ENCODE peak calls at places on chromosomes 1 and 21, in ten cellular contexts. One of them, this sample, is unnamed.

GRCh38 chr1:230708631-230709580 is 5.0 kb downstream of the AGT start:
- DNase-seq in brain microvascular endothelial cell: no peak
- DNase-seq in left ventricle myocardium inferior: peak
- DNase-seq in adrenal gland: peak
- DNase-seq in colonic mucosa: peak
- DNase-seq in breast epithelium: no peak
- DNase-seq in pancreas: no peak
- DNase-seq in tibial artery: no peak
- DNase-seq in GM23338: no peak
- DNase-seq in SK-N-SH: no peak
- DNase-seq in this sample: no peak

GRCh38 chr1:180988221-180988826 is 34.3 kb downstream of the STX6 start:
- DNase-seq in adrenal gland: no peak
- DNase-seq in colonic mucosa: no peak
- DNase-seq in brain microvascular endothelial cell: no peak
- DNase-seq in left ventricle myocardium inferior: no peak
- DNase-seq in tibial artery: no peak
- DNase-seq in pancreas: no peak
- DNase-seq in breast epithelium: no peak
- DNase-seq in GM23338: no peak
- DNase-seq in SK-N-SH: no peak
- DNase-seq in this sample: no peak

GRCh38 chr1:36068866-36069265 is 15.0 kb upstream of the TEKT2 start:
- DNase-seq in pancreas: no peak
- DNase-seq in tibial artery: no peak
- DNase-seq in breast epithelium: no peak
- DNase-seq in colonic mucosa: no peak
- DNase-seq in GM23338: no peak
- DNase-seq in left ventricle myocardium inferior: no peak
- DNase-seq in adrenal gland: no peak
- DNase-seq in SK-N-SH: no peak
- DNase-seq in brain microvascular endothelial cell: no peak
- DNase-seq in this sample: no peak

GRCh38 chr1:27885114-27885528 is 12.8 kb downstream of the THEMIS2 start:
- DNase-seq in brain microvascular endothelial cell: no peak
- DNase-seq in GM23338: no peak
- DNase-seq in left ventricle myocardium inferior: peak
- DNase-seq in pancreas: no peak
- DNase-seq in SK-N-SH: no peak
- DNase-seq in breast epithelium: peak
- DNase-seq in adrenal gland: no peak
- DNase-seq in tibial artery: no peak
- DNase-seq in colonic mucosa: no peak
- DNase-seq in this sample: no peak

GRCh38 chr1:21149430-21149861 is 27.3 kb downstream of the EIF4G3 start:
- DNase-seq in adrenal gland: no peak
- DNase-seq in SK-N-SH: peak
- DNase-seq in colonic mucosa: peak
- DNase-seq in brain microvascular endothelial cell: peak
- DNase-seq in left ventricle myocardium inferior: no peak
- DNase-seq in tibial artery: no peak
- DNase-seq in pancreas: no peak
- DNase-seq in GM23338: no peak
- DNase-seq in breast epithelium: no peak
- DNase-seq in this sample: peak

GRCh38 chr1:50333595-50333974 is 89.7 kb downstream of the DMRTA2 start:
- DNase-seq in GM23338: peak
- DNase-seq in colonic mucosa: peak
- DNase-seq in SK-N-SH: peak
- DNase-seq in left ventricle myocardium inferior: peak
- DNase-seq in tibial artery: no peak
- DNase-seq in adrenal gland: peak
- DNase-seq in pancreas: peak
- DNase-seq in breast epithelium: no peak
- DNase-seq in brain microvascular endothelial cell: no peak
- DNase-seq in this sample: peak

GRCh38 chr1:81304187-81304586 is 496.5 kb upstream of the ADGRL2 start:
- DNase-seq in pancreas: no peak
- DNase-seq in brain microvascular endothelial cell: peak
- DNase-seq in tibial artery: no peak
- DNase-seq in SK-N-SH: peak
- DNase-seq in GM23338: no peak
- DNase-seq in breast epithelium: no peak
- DNase-seq in left ventricle myocardium inferior: no peak
- DNase-seq in adrenal gland: peak
- DNase-seq in colonic mucosa: no peak
- DNase-seq in this sample: no peak

GRCh38 chr1:115277276-115277675 is 60.8 kb downstream of the NGF start:
- DNase-seq in GM23338: no peak
- DNase-seq in adrenal gland: no peak
- DNase-seq in brain microvascular endothelial cell: no peak
- DNase-seq in tibial artery: no peak
- DNase-seq in SK-N-SH: no peak
- DNase-seq in left ventricle myocardium inferior: no peak
- DNase-seq in breast epithelium: no peak
- DNase-seq in pancreas: no peak
- DNase-seq in colonic mucosa: no peak
- DNase-seq in this sample: no peak

GRCh38 chr1:161071886-161072371 is 2.2 kb upstream of the ARHGAP30 start:
- DNase-seq in tibial artery: no peak
- DNase-seq in breast epithelium: no peak
- DNase-seq in SK-N-SH: peak
- DNase-seq in left ventricle myocardium inferior: peak
- DNase-seq in GM23338: peak
- DNase-seq in brain microvascular endothelial cell: peak
- DNase-seq in adrenal gland: peak
- DNase-seq in pancreas: peak
- DNase-seq in colonic mucosa: peak
- DNase-seq in this sample: peak

GRCh38 chr1:179127163-179127895 is 45.5 kb downstream of the TOR3A start:
- DNase-seq in pancreas: no peak
- DNase-seq in tibial artery: no peak
- DNase-seq in colonic mucosa: no peak
- DNase-seq in left ventricle myocardium inferior: no peak
- DNase-seq in brain microvascular endothelial cell: no peak
- DNase-seq in GM23338: no peak
- DNase-seq in adrenal gland: no peak
- DNase-seq in breast epithelium: no peak
- DNase-seq in SK-N-SH: no peak
- DNase-seq in this sample: no peak

GRCh38 chr1:229341811-229342304 is 989 bp downstream of the CCSAP start:
- DNase-seq in GM23338: peak
- DNase-seq in left ventricle myocardium inferior: no peak
- DNase-seq in pancreas: peak
- DNase-seq in tibial artery: no peak
- DNase-seq in brain microvascular endothelial cell: no peak
- DNase-seq in SK-N-SH: no peak
- DNase-seq in breast epithelium: no peak
- DNase-seq in colonic mucosa: no peak
- DNase-seq in adrenal gland: no peak
- DNase-seq in this sample: no peak

GRCh38 chr1:55423376-55423775 is 208.2 kb upstream of the USP24 start:
- DNase-seq in tibial artery: no peak
- DNase-seq in breast epithelium: no peak
- DNase-seq in adrenal gland: no peak
- DNase-seq in brain microvascular endothelial cell: no peak
- DNase-seq in left ventricle myocardium inferior: no peak
- DNase-seq in GM23338: no peak
- DNase-seq in pancreas: no peak
- DNase-seq in colonic mucosa: no peak
- DNase-seq in SK-N-SH: no peak
- DNase-seq in this sample: no peak

GRCh38 chr1:38817958-38818705 is 41.4 kb downstream of the RRAGC start:
- DNase-seq in GM23338: peak
- DNase-seq in brain microvascular endothelial cell: no peak
- DNase-seq in colonic mucosa: no peak
- DNase-seq in tibial artery: no peak
- DNase-seq in pancreas: peak
- DNase-seq in left ventricle myocardium inferior: no peak
- DNase-seq in adrenal gland: peak
- DNase-seq in SK-N-SH: peak
- DNase-seq in breast epithelium: no peak
- DNase-seq in this sample: no peak

GRCh38 chr1:17140279-17140678 is 21.0 kb upstream of the PADI2 start:
- DNase-seq in tibial artery: no peak
- DNase-seq in adrenal gland: no peak
- DNase-seq in left ventricle myocardium inferior: no peak
- DNase-seq in pancreas: no peak
- DNase-seq in brain microvascular endothelial cell: no peak
- DNase-seq in breast epithelium: no peak
- DNase-seq in SK-N-SH: no peak
- DNase-seq in GM23338: no peak
- DNase-seq in colonic mucosa: no peak
- DNase-seq in this sample: no peak

GRCh38 chr1:160359559-160360226 is 7.2 kb upstream of the NHLH1 start:
- DNase-seq in SK-N-SH: no peak
- DNase-seq in colonic mucosa: no peak
- DNase-seq in breast epithelium: no peak
- DNase-seq in pancreas: no peak
- DNase-seq in tibial artery: no peak
- DNase-seq in left ventricle myocardium inferior: no peak
- DNase-seq in GM23338: peak
- DNase-seq in adrenal gland: no peak
- DNase-seq in brain microvascular endothelial cell: peak
- DNase-seq in this sample: no peak

DNA sequence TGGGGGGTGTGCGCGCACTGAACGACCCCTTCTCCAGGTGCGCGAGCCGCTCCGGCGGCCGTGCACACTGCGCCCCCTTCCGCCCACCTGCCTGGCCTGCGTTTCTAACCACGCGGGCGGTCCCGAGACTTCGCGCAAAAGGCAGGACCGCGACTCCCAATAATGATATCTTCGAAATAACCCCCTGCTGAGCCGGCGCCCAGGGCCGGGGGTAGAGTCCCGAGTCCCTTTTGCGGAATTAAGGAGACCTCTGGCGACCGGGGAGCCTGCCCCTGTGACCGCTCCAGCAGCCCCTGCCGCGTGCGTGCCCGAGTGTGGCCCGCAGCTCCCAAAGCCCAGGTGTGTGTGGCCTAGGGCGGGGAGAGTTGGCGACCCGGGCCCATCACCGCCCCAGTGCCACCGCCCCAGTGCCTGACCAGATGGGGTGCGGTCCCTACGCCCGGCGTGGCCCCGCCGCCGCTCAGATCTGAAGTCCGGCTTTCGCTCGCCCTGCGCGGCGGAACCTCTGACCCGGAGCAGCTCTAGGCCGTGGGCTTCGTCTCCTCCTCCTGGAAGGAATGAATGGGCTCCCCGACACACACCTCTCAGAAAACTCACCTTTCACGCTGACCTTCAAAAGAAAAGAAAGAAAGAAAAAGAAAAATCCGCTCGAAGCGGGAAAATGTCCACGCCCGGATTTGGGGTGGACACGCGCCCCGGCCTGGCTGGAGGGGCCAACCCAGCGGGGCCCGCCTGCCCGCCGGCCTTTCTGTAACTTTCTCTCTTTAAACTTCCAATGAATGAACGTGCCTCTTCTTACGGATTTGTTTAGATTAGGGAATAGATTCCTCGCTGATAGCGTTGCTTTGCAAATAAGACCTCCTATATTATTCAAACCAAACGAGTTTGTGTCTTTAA is 5.5 kb upstream of the SIM2 start:
- DNase-seq in pancreas: no peak
- DNase-seq in adrenal gland: no peak
- DNase-seq in colonic mucosa: no peak
- DNase-seq in tibial artery: no peak
- DNase-seq in breast epithelium: no peak
- DNase-seq in brain microvascular endothelial cell: no peak
- DNase-seq in left ventricle myocardium inferior: no peak
- DNase-seq in SK-N-SH: peak
- DNase-seq in GM23338: peak
- DNase-seq in this sample: no peak
- TF ChIP-seq CTCF in pancreas: no peak
- TF ChIP-seq CTCF in adrenal gland: no peak
- TF ChIP-seq CTCF in colonic mucosa: no peak
- TF ChIP-seq CTCF in tibial artery: no peak
- TF ChIP-seq CTCF in breast epithelium: no peak
- TF ChIP-seq CTCF in brain microvascular endothelial cell: peak
- TF ChIP-seq CTCF in left ventricle myocardium inferior: no peak
- TF ChIP-seq CTCF in SK-N-SH: peak
- TF ChIP-seq CTCF in GM23338: peak
- TF ChIP-seq CTCF in this sample: no peak

DNA sequence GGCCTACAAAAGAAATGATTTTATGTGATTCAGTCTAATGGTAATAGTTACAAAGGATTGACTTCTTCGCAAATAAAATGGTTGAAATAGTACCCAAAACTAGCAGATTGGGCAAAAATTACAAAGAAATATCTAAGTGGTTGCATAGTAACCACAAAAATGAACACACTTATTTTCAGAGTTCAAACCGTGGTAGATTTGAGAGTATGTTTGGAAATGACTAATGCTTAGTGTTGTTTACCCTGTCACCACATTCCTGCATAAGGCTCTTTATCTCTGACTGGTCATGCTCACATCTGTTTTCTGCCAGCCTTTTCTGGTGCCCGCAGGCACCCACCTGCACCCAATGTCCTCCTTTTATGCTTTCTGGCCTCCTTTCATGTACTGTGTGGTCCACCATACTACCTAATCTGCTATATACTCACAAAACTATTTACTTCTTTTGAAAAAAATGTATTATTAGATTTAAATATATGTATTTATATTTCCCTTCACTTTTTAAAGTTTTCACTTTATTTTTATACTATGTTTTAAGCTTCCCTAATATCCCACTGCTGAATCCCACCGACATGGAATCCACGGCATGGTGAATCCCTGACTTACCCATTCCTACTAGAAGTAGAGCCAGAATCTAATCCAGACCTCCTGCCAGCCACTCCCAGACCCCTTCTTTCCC is 30.3 kb downstream of the PTPRC start:
- DNase-seq in tibial artery: no peak
- DNase-seq in brain microvascular endothelial cell: peak
- DNase-seq in pancreas: no peak
- DNase-seq in left ventricle myocardium inferior: no peak
- DNase-seq in GM23338: no peak
- DNase-seq in colonic mucosa: no peak
- DNase-seq in adrenal gland: no peak
- DNase-seq in SK-N-SH: peak
- DNase-seq in breast epithelium: no peak
- DNase-seq in this sample: no peak
- H3K27ac ChIP-seq in tibial artery: no peak
- H3K27ac ChIP-seq in brain microvascular endothelial cell: no peak
- H3K27ac ChIP-seq in pancreas: no peak
- H3K27ac ChIP-seq in left ventricle myocardium inferior: no peak
- H3K27ac ChIP-seq in GM23338: no peak
- H3K27ac ChIP-seq in colonic mucosa: no peak
- H3K27ac ChIP-seq in adrenal gland: no peak
- H3K27ac ChIP-seq in SK-N-SH: peak
- H3K27ac ChIP-seq in breast epithelium: no peak
- H3K27ac ChIP-seq in this sample: peak

GRCh38 chr1:3275471-3276340 is 178.8 kb upstream of the ARHGEF16 start:
- DNase-seq in brain microvascular endothelial cell: peak
- DNase-seq in breast epithelium: no peak
- DNase-seq in GM23338: no peak
- DNase-seq in tibial artery: peak
- DNase-seq in adrenal gland: no peak
- DNase-seq in pancreas: peak
- DNase-seq in colonic mucosa: no peak
- DNase-seq in SK-N-SH: no peak
- DNase-seq in left ventricle myocardium inferior: peak
- DNase-seq in this sample: no peak
- H3K4me3 ChIP-seq in brain microvascular endothelial cell: no peak
- H3K4me3 ChIP-seq in breast epithelium: no peak
- H3K4me3 ChIP-seq in GM23338: no peak
- H3K4me3 ChIP-seq in tibial artery: no peak
- H3K4me3 ChIP-seq in adrenal gland: no peak
- H3K4me3 ChIP-seq in pancreas: no peak
- H3K4me3 ChIP-seq in colonic mucosa: no peak
- H3K4me3 ChIP-seq in SK-N-SH: no peak
- H3K4me3 ChIP-seq in left ventricle myocardium inferior: no peak
- H3K4me3 ChIP-seq in this sample: no peak

GRCh38 chr1:208253177-208253576 is 9.0 kb upstream of the PLXNA2 start:
- DNase-seq in GM23338: no peak
- DNase-seq in SK-N-SH: no peak
- DNase-seq in pancreas: no peak
- DNase-seq in tibial artery: no peak
- DNase-seq in brain microvascular endothelial cell: no peak
- DNase-seq in adrenal gland: no peak
- DNase-seq in breast epithelium: no peak
- DNase-seq in left ventricle myocardium inferior: no peak
- DNase-seq in colonic mucosa: no peak
- DNase-seq in this sample: no peak
- TF ChIP-seq CTCF in GM23338: no peak
- TF ChIP-seq CTCF in SK-N-SH: no peak
- TF ChIP-seq CTCF in pancreas: no peak
- TF ChIP-seq CTCF in tibial artery: no peak
- TF ChIP-seq CTCF in brain microvascular endothelial cell: no peak
- TF ChIP-seq CTCF in adrenal gland: no peak
- TF ChIP-seq CTCF in breast epithelium: no peak
- TF ChIP-seq CTCF in left ventricle myocardium inferior: no peak
- TF ChIP-seq CTCF in colonic mucosa: no peak
- TF ChIP-seq CTCF in this sample: no peak